ENCODE peak calls at places on chromosomes 7 and 10, in four cellular contexts. Y, O, N and S are unnamed samples.

GRCh38 chr10:133279961-133280283 is 3.3 kb upstream of the ADAM8 start:
- DNase-seq in Y (no peak), O (no peak), N (no peak), S (no peak)

GRCh38 chr10:100100651-100101525 is 19.2 kb upstream of the CPN1 start:
- DNase-seq in Y (no peak), O (no peak), N (no peak), S (peak)

GRCh38 chr7:143849785-143850479 is 52.0 kb downstream of the TCAF1 start:
- DNase-seq in Y (no peak), O (no peak), N (no peak), S (no peak)

GRCh38 chr10:107859065-107859464 is 694.6 kb upstream of the SORCS1 start:
- DNase-seq in Y (no peak), O (no peak), N (no peak), S (no peak)

GRCh38 chr7:157539521-157539920 is 202.7 kb downstream of the DNAJB6 start:
- DNase-seq in Y (no peak), O (no peak), N (peak), S (no peak)

GRCh38 chr10:13989616-13990015 is 341.1 kb downstream of the FRMD4A start:
- DNase-seq in Y (no peak), O (no peak), N (no peak), S (no peak)

GRCh38 chr10:63383141-63383540 is 82.6 kb downstream of the JMJD1C start:
- DNase-seq in Y (no peak), O (no peak), N (no peak), S (no peak)

GRCh38 chr10:108097258-108097657 is 932.8 kb upstream of the SORCS1 start:
- DNase-seq in Y (no peak), O (no peak), N (peak), S (no peak)

GRCh38 chr7:157645539-157645938 is 308.7 kb downstream of the DNAJB6 start:
- DNase-seq in Y (no peak), O (no peak), N (no peak), S (no peak)

GRCh38 chr7:70588610-70589009 is 543.3 kb upstream of the GALNT17 start:
- DNase-seq in Y (no peak), O (no peak), N (no peak), S (no peak)

GRCh38 chr10:95434583-95434982 is 126.6 kb downstream of the SORBS1 start:
- DNase-seq in Y (no peak), O (no peak), N (no peak), S (no peak)

GRCh38 chr7:131745645-131746248 is 189.3 kb upstream of the PODXL start:
- DNase-seq in Y (no peak), O (no peak), N (no peak), S (peak)

GRCh38 chr10:90937645-90938258 is 16.9 kb upstream of the ANKRD1 start:
- DNase-seq in Y (no peak), O (no peak), N (no peak), S (no peak)

GRCh38 chr7:149774237-149775175 is 1.1 kb upstream of the ZNF467 start:
- DNase-seq in Y (no peak), O (no peak), N (peak), S (peak)

GRCh38 chr10:126065751-126066150 is 169.4 kb downstream of the FANK1 start:
- DNase-seq in Y (no peak), O (no peak), N (no peak), S (no peak)

DNA sequence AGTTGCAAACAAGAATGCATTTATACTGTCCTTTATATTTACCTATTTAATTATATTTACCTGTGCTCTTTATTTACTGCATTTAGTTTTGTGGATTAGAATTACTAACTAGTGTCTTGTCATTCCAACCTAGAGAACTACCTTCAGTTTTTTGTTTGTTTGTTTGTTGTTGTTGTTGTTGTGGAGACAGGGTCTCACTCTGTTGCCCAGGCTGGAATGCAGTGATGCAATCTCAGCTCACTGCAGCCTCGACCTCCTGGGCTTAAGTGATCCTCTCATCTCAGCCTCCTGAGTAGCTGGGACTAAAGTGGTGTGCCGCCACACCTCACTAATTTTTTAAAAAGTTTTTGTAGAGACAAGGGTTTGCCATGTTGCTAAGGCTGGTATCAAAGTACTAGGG is 156.4 kb upstream of the AKR1E2 start:
- DNase-seq in Y (no peak), O (no peak), N (no peak), S (no peak)
- H3K27ac ChIP-seq in Y (no peak), O (no peak), N (no peak), S (no peak)

GRCh38 chr7:159117366-159118219 is 27.1 kb downstream of the VIPR2 start:
- DNase-seq in Y (no peak), O (no peak), N (peak), S (no peak)
- H3K27ac ChIP-seq in Y (no peak), O (no peak), N (no peak), S (no peak)

GRCh38 chr7:87075671-87076404 is 16.4 kb upstream of the ELAPOR2 start:
- DNase-seq in Y (no peak), O (no peak), N (no peak), S (no peak)
- H3K27ac ChIP-seq in Y (no peak), O (no peak), N (no peak), S (no peak)

GRCh38 chr7:127704211-127704610 is 52.2 kb downstream of the SND1 start:
- DNase-seq in Y (no peak), O (no peak), N (no peak), S (no peak)
- H3K27ac ChIP-seq in Y (no peak), O (no peak), N (no peak), S (no peak)

GRCh38 chr10:58856508-58857240 is 319.8 kb upstream of the PHYHIPL start:
- DNase-seq in Y (no peak), O (peak), N (peak), S (peak)

GRCh38 chr10:58853668-58854067 is 322.8 kb upstream of the PHYHIPL start:
- DNase-seq in Y (no peak), O (no peak), N (no peak), S (no peak)

GRCh38 chr10:58859541-58859940 is 316.9 kb upstream of the PHYHIPL start:
- DNase-seq in Y (no peak), O (no peak), N (no peak), S (no peak)

GRCh38 chr10:58854811-58855210 is 321.6 kb upstream of the PHYHIPL start:
- DNase-seq in Y (no peak), O (no peak), N (no peak), S (no peak)

DNA sequence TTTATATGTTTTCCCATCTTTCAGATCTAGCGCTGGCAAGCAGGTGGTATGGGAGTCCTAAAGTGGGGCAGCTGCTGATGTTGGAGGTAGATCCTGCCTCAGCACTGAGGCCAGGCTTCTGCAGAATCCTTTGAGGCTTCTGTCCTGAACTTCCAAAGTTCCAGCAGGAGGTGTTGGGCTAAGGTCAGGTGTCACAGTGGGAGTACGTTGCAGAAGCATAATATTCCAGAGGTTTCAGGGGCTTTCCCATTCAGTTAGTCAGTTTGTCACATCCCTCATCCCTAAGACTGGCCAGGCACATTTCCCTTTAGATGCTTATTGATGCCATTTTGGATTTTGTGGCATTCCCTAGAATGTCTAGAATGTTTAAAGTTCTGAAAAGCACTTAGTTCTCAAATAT is 319.2 kb upstream of the PHYHIPL start:
- DNase-seq in Y (no peak), O (no peak), N (no peak), S (no peak)
- H3K27ac ChIP-seq in Y (no peak), O (peak), N (peak), S (no peak)

GRCh38 chr7:36652431-36652830 is 71.9 kb downstream of the AOAH start:
- DNase-seq in Y (no peak), O (no peak), N (no peak), S (no peak)
- H3K27ac ChIP-seq in Y (no peak), O (peak), N (no peak), S (no peak)

GRCh38 chr7:35241884-35242283 is 12.0 kb downstream of the TBX20 start:
- DNase-seq in Y (no peak), O (no peak), N (no peak), S (peak)
- H3K27ac ChIP-seq in Y (no peak), O (no peak), N (no peak), S (no peak)